ENCODE peak calls at places on chromosome 6, in five cellular contexts. V is activated CD8-positive, alpha-beta T cell treated with anti-CD3 and anti-CD28 coated beads, Interleukin-2, amount 10 ng/mL, durations not matched to agents 7 days and 5 days; A is pancreas; K is upper lobe of right lung; W is left cardiac atrium. R is an unnamed sample.

GRCh38 chr6:168408504-168409136 is 32.4 kb upstream of the SMOC2 start:
- ATAC-seq in V (no peak), W (no peak), A (no peak), K (no peak), R (no peak)

GRCh38 chr6:20891161-20891560 is 356.9 kb downstream of the CDKAL1 start:
- ATAC-seq in K (no peak), W (no peak), V (no peak), A (no peak), R (no peak)

GRCh38 chr6:20630617-20631448 is 96.6 kb downstream of the CDKAL1 start:
- ATAC-seq in W (no peak), K (no peak), A (no peak), V (no peak), R (no peak)

GRCh38 chr6:53828971-53829697 is 34.3 kb downstream of the LRRC1 start:
- ATAC-seq in A (no peak), V (no peak), W (no peak), K (no peak), R (no peak)

GRCh38 chr6:38068854-38069253 is 249.3 kb downstream of the ZFAND3 start:
- ATAC-seq in W (no peak), A (no peak), V (no peak), K (no peak), R (peak)

GRCh38 chr6:42550277-42550676 is 13.6 kb upstream of the UBR2 start:
- ATAC-seq in W (no peak), V (no peak), A (no peak), K (no peak), R (no peak)

GRCh38 chr6:166739655-166740318 is 112.7 kb upstream of the RPS6KA2 start:
- ATAC-seq in A (no peak), V (peak), W (no peak), K (no peak), R (no peak)

GRCh38 chr6:26020983-26021349 is 58.4 kb downstream of the TRIM38 start:
- ATAC-seq in V (no peak), A (peak), W (peak), K (peak), R (peak)

R was measured in SK-N-SH treated with all-trans-retinoic acid at 6 μM for 48 hours.